ENCODE peak calls at places on chromosomes 5 and 9, in seven cellular contexts. One of them, this sample, is unnamed. For H3K36me3, the result is how much of the 10 kb centered on the place peaks cover.

GRCh38 chr9:78314953-78315870 is 18.3 kb downstream of the PSAT1 start:
- DNase-seq in spleen: no peak
- DNase-seq in lung: no peak
- DNase-seq in heart right ventricle: no peak
- DNase-seq in PC-3: no peak
- DNase-seq in kidney: no peak
- DNase-seq in left ventricle myocardium inferior: no peak
- DNase-seq in this sample: no peak

GRCh38 chr5:127517110-127517479 is 345 bp upstream of the PRRC1 start:
- DNase-seq in spleen: no peak
- DNase-seq in lung: no peak
- DNase-seq in heart right ventricle: no peak
- DNase-seq in PC-3: no peak
- DNase-seq in kidney: peak
- DNase-seq in left ventricle myocardium inferior: peak
- DNase-seq in this sample: peak

GRCh38 chr9:103999375-104000062 is 94.6 kb upstream of the SMC2 start:
- DNase-seq in spleen: peak
- DNase-seq in lung: no peak
- DNase-seq in heart right ventricle: peak
- DNase-seq in PC-3: no peak
- DNase-seq in kidney: peak
- DNase-seq in left ventricle myocardium inferior: peak
- DNase-seq in this sample: no peak

GRCh38 chr5:6556089-6556801 is 76.6 kb downstream of the NSUN2 start:
- DNase-seq in spleen: no peak
- DNase-seq in lung: peak
- DNase-seq in heart right ventricle: no peak
- DNase-seq in PC-3: peak
- DNase-seq in kidney: no peak
- DNase-seq in left ventricle myocardium inferior: no peak
- DNase-seq in this sample: no peak

GRCh38 chr9:90010793-90011192 is 406.0 kb downstream of the GADD45G start:
- DNase-seq in spleen: no peak
- DNase-seq in lung: no peak
- DNase-seq in heart right ventricle: no peak
- DNase-seq in PC-3: no peak
- DNase-seq in kidney: no peak
- DNase-seq in left ventricle myocardium inferior: no peak
- DNase-seq in this sample: no peak

GRCh38 chr5:43592363-43592762 is 10.6 kb upstream of the NNT start:
- DNase-seq in spleen: no peak
- DNase-seq in lung: no peak
- DNase-seq in heart right ventricle: no peak
- DNase-seq in PC-3: no peak
- DNase-seq in kidney: no peak
- DNase-seq in left ventricle myocardium inferior: no peak
- DNase-seq in this sample: no peak

GRCh38 chr9:126704157-126704941 is 90.6 kb downstream of the LMX1B start:
- DNase-seq in spleen: peak
- DNase-seq in lung: no peak
- DNase-seq in heart right ventricle: no peak
- DNase-seq in PC-3: peak
- DNase-seq in kidney: peak
- DNase-seq in left ventricle myocardium inferior: no peak
- DNase-seq in this sample: peak

GRCh38 chr5:95449460-95449859 is 58.3 kb downstream of the FAM81B start:
- DNase-seq in spleen: no peak
- DNase-seq in lung: no peak
- DNase-seq in heart right ventricle: no peak
- DNase-seq in PC-3: no peak
- DNase-seq in kidney: no peak
- DNase-seq in left ventricle myocardium inferior: no peak
- DNase-seq in this sample: peak

GRCh38 chr5:173866249-173867172 is 21.6 kb upstream of the CPEB4 start:
- DNase-seq in spleen: peak
- DNase-seq in lung: peak
- DNase-seq in heart right ventricle: peak
- DNase-seq in PC-3: no peak
- DNase-seq in kidney: peak
- DNase-seq in left ventricle myocardium inferior: peak
- DNase-seq in this sample: no peak

GRCh38 chr5:172830275-172830799 is 3.7 kb upstream of the ERGIC1 start:
- DNase-seq in spleen: no peak
- DNase-seq in lung: no peak
- DNase-seq in heart right ventricle: no peak
- DNase-seq in PC-3: no peak
- DNase-seq in kidney: no peak
- DNase-seq in left ventricle myocardium inferior: no peak
- DNase-seq in this sample: peak

GRCh38 chr5:11311272-11311671 is 550.2 kb upstream of the DAP start:
- DNase-seq in spleen: no peak
- DNase-seq in lung: no peak
- DNase-seq in heart right ventricle: no peak
- DNase-seq in PC-3: no peak
- DNase-seq in kidney: no peak
- DNase-seq in left ventricle myocardium inferior: no peak
- DNase-seq in this sample: no peak

GRCh38 chr9:1366300-1366699 is 316.1 kb downstream of the DMRT2 start:
- DNase-seq in spleen: no peak
- DNase-seq in lung: no peak
- DNase-seq in heart right ventricle: no peak
- DNase-seq in PC-3: no peak
- DNase-seq in kidney: no peak
- DNase-seq in left ventricle myocardium inferior: no peak
- DNase-seq in this sample: no peak

GRCh38 chr5:74510476-74510875 is 130.1 kb downstream of the ENC1 start:
- DNase-seq in spleen: no peak
- DNase-seq in lung: no peak
- DNase-seq in heart right ventricle: no peak
- DNase-seq in PC-3: no peak
- DNase-seq in kidney: no peak
- DNase-seq in left ventricle myocardium inferior: no peak
- DNase-seq in this sample: no peak

GRCh38 chr5:76041863-76042262 is 41.3 kb upstream of the SV2C start:
- DNase-seq in spleen: no peak
- DNase-seq in lung: no peak
- DNase-seq in heart right ventricle: no peak
- DNase-seq in PC-3: peak
- DNase-seq in kidney: peak
- DNase-seq in left ventricle myocardium inferior: no peak
- DNase-seq in this sample: peak

GRCh38 chr9:128860937-128861336 is 20.8 kb downstream of the KYAT1 start:
- DNase-seq in spleen: no peak
- DNase-seq in lung: no peak
- DNase-seq in heart right ventricle: no peak
- DNase-seq in PC-3: no peak
- DNase-seq in kidney: no peak
- DNase-seq in left ventricle myocardium inferior: no peak
- DNase-seq in this sample: no peak

GRCh38 chr5:44389410-44389879 is at the start of gene FGF10:
- DNase-seq in spleen: no peak
- DNase-seq in lung: no peak
- DNase-seq in heart right ventricle: peak
- DNase-seq in PC-3: no peak
- DNase-seq in kidney: peak
- DNase-seq in left ventricle myocardium inferior: peak
- DNase-seq in this sample: no peak

GRCh38 chr5:170623576-170624181 is 119.9 kb downstream of the KCNIP1 start:
- DNase-seq in spleen: peak
- DNase-seq in lung: no peak
- DNase-seq in heart right ventricle: peak
- DNase-seq in PC-3: peak
- DNase-seq in kidney: no peak
- DNase-seq in left ventricle myocardium inferior: no peak
- DNase-seq in this sample: peak

GRCh38 chr5:168317521-168318147 is 26.2 kb downstream of the WWC1 start:
- DNase-seq in spleen: no peak
- DNase-seq in lung: peak
- DNase-seq in heart right ventricle: no peak
- DNase-seq in PC-3: peak
- DNase-seq in kidney: no peak
- DNase-seq in left ventricle myocardium inferior: no peak
- DNase-seq in this sample: peak

GRCh38 chr5:44385236-44385940 is 3.8 kb downstream of the FGF10 start:
- DNase-seq in spleen: no peak
- DNase-seq in lung: no peak
- DNase-seq in heart right ventricle: no peak
- DNase-seq in PC-3: no peak
- DNase-seq in kidney: no peak
- DNase-seq in left ventricle myocardium inferior: no peak
- DNase-seq in this sample: no peak

GRCh38 chr9:96441798-96442445 is 8.0 kb upstream of the HABP4 start:
- DNase-seq in spleen: no peak
- DNase-seq in lung: no peak
- DNase-seq in heart right ventricle: no peak
- DNase-seq in PC-3: peak
- DNase-seq in kidney: no peak
- DNase-seq in left ventricle myocardium inferior: no peak
- DNase-seq in this sample: peak

GRCh38 chr5:87103616-87104287 is 163.9 kb upstream of the RASA1 start:
- DNase-seq in spleen: no peak
- DNase-seq in lung: no peak
- DNase-seq in heart right ventricle: no peak
- DNase-seq in PC-3: no peak
- DNase-seq in kidney: no peak
- DNase-seq in left ventricle myocardium inferior: no peak
- DNase-seq in this sample: no peak

GRCh38 chr5:146718628-146719027 is 159.9 kb downstream of the PPP2R2B start:
- DNase-seq in spleen: no peak
- DNase-seq in lung: no peak
- DNase-seq in heart right ventricle: no peak
- DNase-seq in PC-3: no peak
- DNase-seq in kidney: no peak
- DNase-seq in left ventricle myocardium inferior: no peak
- DNase-seq in this sample: peak

GRCh38 chr5:91742504-91742903 is 359.4 kb upstream of the ARRDC3 start:
- DNase-seq in spleen: no peak
- DNase-seq in lung: no peak
- DNase-seq in heart right ventricle: no peak
- DNase-seq in PC-3: no peak
- DNase-seq in kidney: no peak
- DNase-seq in left ventricle myocardium inferior: no peak
- DNase-seq in this sample: no peak
- TF ChIP-seq CTCF in spleen: no peak
- TF ChIP-seq CTCF in lung: no peak
- TF ChIP-seq CTCF in heart right ventricle: no peak
- TF ChIP-seq CTCF in PC-3: no peak
- TF ChIP-seq CTCF in kidney: no peak
- TF ChIP-seq CTCF in left ventricle myocardium inferior: no peak
- TF ChIP-seq CTCF in this sample: no peak

GRCh38 chr5:68250662-68251298 is 35.2 kb downstream of the PIK3R1 start:
- DNase-seq in spleen: no peak
- DNase-seq in lung: no peak
- DNase-seq in heart right ventricle: no peak
- DNase-seq in PC-3: no peak
- DNase-seq in kidney: no peak
- DNase-seq in left ventricle myocardium inferior: no peak
- DNase-seq in this sample: no peak
- H3K4me3 ChIP-seq in spleen: no peak
- H3K4me3 ChIP-seq in lung: no peak
- H3K4me3 ChIP-seq in heart right ventricle: no peak
- H3K4me3 ChIP-seq in PC-3: no peak
- H3K4me3 ChIP-seq in kidney: no peak
- H3K4me3 ChIP-seq in left ventricle myocardium inferior: peak
- H3K4me3 ChIP-seq in this sample: no peak

GRCh38 chr9:136533775-136534157 is 12.1 kb downstream of the NOTCH1 start:
- DNase-seq in spleen: peak
- DNase-seq in lung: peak
- DNase-seq in heart right ventricle: no peak
- DNase-seq in PC-3: no peak
- DNase-seq in kidney: peak
- DNase-seq in left ventricle myocardium inferior: no peak
- DNase-seq in this sample: peak
- H3K36me3 ChIP-seq in spleen: half or more
- H3K36me3 ChIP-seq in lung: under half
- H3K36me3 ChIP-seq in heart right ventricle: under half
- H3K36me3 ChIP-seq in PC-3: under half
- H3K36me3 ChIP-seq in kidney: under half
- H3K36me3 ChIP-seq in left ventricle myocardium inferior: under half
- H3K36me3 ChIP-seq in this sample: half or more

GRCh38 chr5:142107729-142108431 is 699 bp upstream of the NDFIP1 start:
- DNase-seq in spleen: no peak
- DNase-seq in lung: no peak
- DNase-seq in heart right ventricle: no peak
- DNase-seq in PC-3: no peak
- DNase-seq in kidney: no peak
- DNase-seq in left ventricle myocardium inferior: no peak
- DNase-seq in this sample: no peak

GRCh38 chr5:142109356-142110045 is 922 bp downstream of the NDFIP1 start:
- DNase-seq in spleen: no peak
- DNase-seq in lung: no peak
- DNase-seq in heart right ventricle: no peak
- DNase-seq in PC-3: peak
- DNase-seq in kidney: no peak
- DNase-seq in left ventricle myocardium inferior: no peak
- DNase-seq in this sample: peak

GRCh38 chr5:142110046-142110531 is 1.5 kb downstream of the NDFIP1 start:
- DNase-seq in spleen: no peak
- DNase-seq in lung: no peak
- DNase-seq in heart right ventricle: no peak
- DNase-seq in PC-3: peak
- DNase-seq in kidney: no peak
- DNase-seq in left ventricle myocardium inferior: no peak
- DNase-seq in this sample: no peak

GRCh38 chr5:142110988-142111687 is 2.6 kb downstream of the NDFIP1 start:
- DNase-seq in spleen: no peak
- DNase-seq in lung: no peak
- DNase-seq in heart right ventricle: no peak
- DNase-seq in PC-3: peak
- DNase-seq in kidney: no peak
- DNase-seq in left ventricle myocardium inferior: no peak
- DNase-seq in this sample: no peak

DNA sequence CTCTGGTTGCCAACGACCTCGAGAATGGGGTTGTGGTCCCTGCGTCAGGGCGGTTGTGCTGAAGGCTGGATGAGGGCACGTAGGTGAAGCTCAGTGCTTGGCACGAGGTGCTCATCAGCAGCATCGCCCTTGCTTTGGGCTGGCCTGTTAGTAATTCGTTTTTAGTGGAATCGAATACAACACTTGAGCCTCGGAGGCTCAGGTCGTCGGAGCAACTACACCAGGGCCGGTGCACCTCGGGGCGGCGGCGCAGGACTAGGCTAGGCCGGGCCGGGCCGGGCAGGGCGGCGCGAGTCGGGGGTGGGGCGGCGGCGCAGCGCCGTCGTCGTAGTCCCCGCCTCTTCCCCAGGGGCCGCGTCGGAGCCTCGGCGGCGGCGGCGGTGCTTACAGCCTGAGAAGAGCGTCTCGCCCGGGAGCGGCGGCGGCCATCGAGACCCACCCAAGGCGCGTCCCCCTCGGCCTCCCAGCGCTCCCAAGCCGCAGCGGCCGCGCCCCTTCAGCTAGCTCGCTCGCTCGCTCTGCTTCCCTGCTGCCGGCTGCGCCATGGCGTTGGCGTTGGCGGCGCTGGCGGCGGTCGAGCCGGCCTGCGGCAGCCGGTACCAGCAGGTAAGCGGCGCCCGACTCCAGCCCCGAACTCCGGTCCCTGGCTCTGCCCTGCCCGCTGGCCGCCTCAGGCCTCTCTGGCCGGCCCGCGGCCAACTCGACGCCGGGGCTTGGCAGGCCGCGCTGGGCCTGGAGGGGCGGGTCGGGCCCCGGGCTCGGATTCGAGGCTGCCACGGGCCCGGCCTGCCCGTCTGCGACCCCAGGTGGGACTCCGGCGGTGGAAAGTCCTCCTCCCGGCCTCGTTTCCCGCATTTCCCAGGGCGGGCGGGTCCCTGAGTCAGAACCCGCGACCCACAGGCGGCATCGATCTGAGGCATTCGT is at the start of gene NDFIP1:
- DNase-seq in spleen: peak
- DNase-seq in lung: peak
- DNase-seq in heart right ventricle: peak
- DNase-seq in PC-3: peak
- DNase-seq in kidney: peak
- DNase-seq in left ventricle myocardium inferior: peak
- DNase-seq in this sample: peak
- TF ChIP-seq CTCF in spleen: no peak
- TF ChIP-seq CTCF in lung: no peak
- TF ChIP-seq CTCF in heart right ventricle: no peak
- TF ChIP-seq CTCF in PC-3: no peak
- TF ChIP-seq CTCF in kidney: no peak
- TF ChIP-seq CTCF in left ventricle myocardium inferior: no peak
- TF ChIP-seq CTCF in this sample: no peak